ENCODE peak calls at places on chromosome 21, in seven cellular contexts. R, N, B, I, G, W and T are unnamed samples.

GRCh38 chr21:16589046-16589445 is 859.3 kb downstream of the USP25 start:
- DNase-seq in I (no peak), B (no peak), W (no peak), G (no peak), R (no peak), N (no peak), T (no peak)

GRCh38 chr21:39714331-39714730 is 30.7 kb upstream of the IGSF5 start:
- DNase-seq in G (no peak), N (no peak), I (no peak), W (no peak), B (no peak), R (no peak), T (no peak)

GRCh38 chr21:25179116-25179515 is 428.2 kb downstream of the MRPL39 start:
- DNase-seq in R (peak; percentile 33), G (peak; percentile 52), W (no peak), N (no peak), I (no peak), B (no peak), T (no peak)

GRCh38 chr21:31406510-31406909 is 62.4 kb upstream of the TIAM1 start:
- DNase-seq in N (no peak), I (no peak), W (no peak), R (no peak), B (no peak), G (no peak), T (no peak)

GRCh38 chr21:28427356-28428022 is 565.2 kb downstream of the LTN1 start:
- DNase-seq in I (no peak), B (no peak), N (no peak), W (no peak), G (peak; percentile 65), R (peak; percentile 55), T (peak; percentile 47)

GRCh38 chr21:40507978-40508377 is 339.0 kb downstream of the DSCAM start:
- DNase-seq in I (no peak), W (peak; percentile 56), N (peak; percentile 22), B (no peak), G (no peak), R (no peak), T (no peak)

GRCh38 chr21:26939532-26940181 is 27.2 kb downstream of the ADAMTS5 start:
- DNase-seq in R (peak; percentile 43), B (no peak), W (no peak), G (peak; percentile 68), I (peak; percentile 33), N (no peak), T (no peak)

GRCh38 chr21:46354046-46354445 is 30.1 kb downstream of the PCNT start:
- DNase-seq in B (no peak), R (no peak), W (no peak), N (no peak), G (no peak), I (no peak), T (no peak)

GRCh38 chr21:35648512-35648911 is 411.8 kb downstream of the SETD4 start:
- DNase-seq in G (no peak), N (no peak), I (no peak), R (no peak), B (no peak), W (no peak), T (no peak)

GRCh38 chr21:46008893-46009635 is 27.5 kb downstream of the COL6A1 start:
- DNase-seq in B (no peak), G (no peak), N (no peak), I (no peak), W (no peak), R (no peak), T (no peak)

GRCh38 chr21:15775291-15775690 is 45.5 kb downstream of the USP25 start:
- DNase-seq in G (no peak), N (no peak), W (no peak), B (no peak), I (no peak), R (no peak), T (no peak)

GRCh38 chr21:14591882-14592281 is 45.8 kb upstream of the SAMSN1 start:
- DNase-seq in B (no peak), N (no peak), R (peak; percentile 79), I (no peak), G (peak; percentile 88), W (no peak), T (no peak)

GRCh38 chr21:16117851-16118592 is 388.2 kb downstream of the USP25 start:
- DNase-seq in N (peak; percentile 78), B (no peak), R (peak; percentile 63), I (no peak), G (peak; percentile 95), W (peak; percentile 56), T (peak; percentile 62)

GRCh38 chr21:28731700-28732321 is 260.9 kb downstream of the LTN1 start:
- DNase-seq in W (no peak), R (no peak), B (no peak), I (peak; percentile 34), N (no peak), G (no peak), T (peak; percentile 5)

GRCh38 chr21:25938673-25939395 is 204.1 kb downstream of the GABPA start:
- DNase-seq in N (no peak), B (no peak), I (no peak), G (peak; percentile 58), W (no peak), R (peak; percentile 48), T (peak; percentile 42)

GRCh38 chr21:46128106-46128982 is 27.0 kb downstream of the FTCD start:
- DNase-seq in R (peak; percentile 46), W (no peak), I (peak; percentile 78), G (no peak), B (no peak), N (peak; percentile 16), T (no peak)

DNA sequence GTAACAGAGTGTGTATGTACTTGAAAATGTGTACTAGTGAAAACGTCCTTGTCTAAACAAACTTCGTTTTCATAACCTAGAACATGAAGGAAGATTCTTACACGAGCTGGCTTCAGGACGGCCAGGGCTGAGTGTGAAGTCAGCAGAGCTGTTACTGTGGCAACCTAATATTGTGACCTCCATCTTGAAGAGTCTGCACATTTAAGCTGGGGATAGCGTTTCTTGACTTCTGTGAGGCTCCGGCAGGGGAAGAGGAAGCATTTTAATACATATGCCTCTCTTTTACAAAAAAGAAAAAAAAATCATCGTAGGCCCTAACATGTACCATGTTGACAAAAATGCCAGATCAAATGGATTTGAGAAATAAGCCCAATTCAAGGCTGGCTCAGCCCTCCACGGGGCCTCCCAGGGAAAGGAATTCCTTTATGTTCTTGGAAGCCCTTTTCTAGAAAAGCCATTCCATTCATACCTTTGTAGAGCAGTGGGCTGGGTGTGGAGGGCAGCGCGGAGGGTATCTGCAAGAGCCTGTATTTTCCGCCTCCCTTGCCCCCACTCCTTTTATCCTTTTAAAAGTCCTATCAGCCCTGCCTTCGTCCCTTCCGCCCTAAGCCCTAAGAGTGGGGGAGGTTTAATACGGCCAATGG is 51.1 kb downstream of the SIM2 start:
- DNase-seq in B (no peak), G (no peak), R (peak; percentile 41), I (no peak), W (peak; percentile 56), N (no peak), T (peak; percentile 46)
- H3K4me3 ChIP-seq in B (no peak overlapping the region), G (no peak overlapping the region), R (no peak overlapping the region), I (no peak overlapping the region), W (no peak overlapping the region), N (no peak overlapping the region), T (no peak overlapping the region)

DNA sequence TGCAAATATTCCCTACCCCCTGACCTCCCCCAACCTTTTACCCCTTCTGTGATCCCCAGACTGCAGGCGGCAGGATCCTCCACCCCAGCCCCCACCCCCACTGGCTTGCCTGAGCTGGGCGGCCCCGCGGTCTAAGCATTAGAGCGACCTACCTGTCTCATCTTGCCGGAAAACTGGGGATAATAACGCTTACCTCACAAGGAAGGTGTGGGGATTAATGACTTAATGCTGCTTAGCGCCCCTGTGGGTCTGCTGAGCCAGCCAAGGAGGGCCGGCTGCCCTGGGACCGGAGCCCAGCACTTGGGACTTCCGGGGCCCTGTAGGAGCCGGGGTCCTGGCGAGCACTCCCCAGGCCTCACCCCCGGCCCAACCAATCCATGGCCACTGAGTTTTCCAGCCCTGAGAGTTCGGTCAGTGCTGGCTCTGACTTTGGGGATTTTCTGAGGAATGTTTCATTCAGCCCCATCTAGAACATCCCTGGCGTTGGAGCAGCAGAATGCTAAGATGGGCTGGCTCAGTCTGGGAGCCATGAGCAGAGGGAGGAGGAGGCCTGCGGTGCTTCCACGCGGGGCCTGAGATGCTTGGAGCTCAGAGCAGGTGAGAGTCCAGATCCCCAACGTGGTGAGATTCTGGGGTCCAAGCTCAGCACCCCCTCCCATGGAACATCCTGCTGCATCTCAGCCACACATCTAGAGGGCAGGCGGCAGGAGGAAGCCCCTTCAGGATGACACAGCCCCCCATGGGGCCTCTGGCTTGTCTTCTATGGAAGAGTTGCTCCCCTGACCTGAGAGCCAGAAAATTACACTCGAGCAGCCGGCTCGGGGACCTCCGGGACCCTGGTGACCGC is 97.9 kb downstream of the RIPK4 start:
- DNase-seq in R (no peak), I (no peak), N (no peak), B (no peak), W (no peak), G (no peak), T (no peak)
- H3K4me3 ChIP-seq in R (no peak overlapping the region), I (no peak overlapping the region), N (no peak overlapping the region), B (no peak overlapping the region), W (no peak overlapping the region), G (no peak overlapping the region), T (no peak overlapping the region)

GRCh38 chr21:44846485-44847260 is 26.8 kb downstream of the PTTG1IP start:
- DNase-seq in N (no peak), G (peak; percentile 51), R (peak; percentile 56), B (peak; percentile 57), I (peak; percentile 45), W (no peak), T (peak; percentile 61)

GRCh38 chr21:44844256-44844655 is 26.4 kb upstream of the SUMO3 start:
- DNase-seq in N (no peak), W (no peak), R (no peak), B (no peak), I (no peak), G (no peak), T (no peak)

GRCh38 chr21:44845418-44846200 is 27.7 kb upstream of the SUMO3 start:
- DNase-seq in B (peak; percentile 36), G (peak; percentile 51), N (no peak), W (peak; percentile 60), I (peak; percentile 80), R (peak; percentile 79), T (peak; percentile 69)

GRCh38 chr21:44847261-44848056 is 26.0 kb downstream of the PTTG1IP start:
- DNase-seq in N (no peak), G (no peak), R (no peak), W (no peak), B (no peak), I (no peak), T (no peak)

GRCh38 chr21:44846201-44846484 is 27.3 kb downstream of the PTTG1IP start:
- DNase-seq in W (no peak), G (no peak), N (no peak), B (no peak), I (no peak), R (no peak), T (no peak)
- H3K4me3 ChIP-seq in W (peak overlapping the region; percentile 22), G (peak overlapping the region; percentile 50), N (peak overlapping the region; percentile 33), B (peak overlapping the region; percentile 39), I (peak overlapping the region; percentile 64), R (peak overlapping the region; percentile 42), T (no peak overlapping the region)

GRCh38 chr21:37592496-37592895 is 225.9 kb downstream of the DYRK1A start:
- DNase-seq in G (no peak), R (no peak), W (no peak), I (no peak), B (no peak), N (no peak), T (no peak)
- H3K4me3 ChIP-seq in G (no peak overlapping the region), R (no peak overlapping the region), W (no peak overlapping the region), I (no peak overlapping the region), B (no peak overlapping the region), N (no peak overlapping the region), T (no peak overlapping the region)

DNA sequence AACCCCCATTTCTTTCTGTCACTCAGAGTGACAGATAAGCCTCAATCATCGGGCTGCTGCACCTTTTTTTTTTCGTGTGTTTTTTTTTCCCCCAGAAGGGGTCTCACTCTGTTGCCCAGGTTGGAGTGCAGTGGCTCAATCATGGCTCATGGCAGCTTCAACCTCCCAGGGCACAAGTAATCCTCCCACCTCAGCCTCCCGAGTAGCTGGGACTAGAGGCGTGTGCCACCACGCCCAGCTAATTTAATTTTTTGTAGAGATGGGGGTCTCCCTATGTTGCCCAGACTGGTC is 1.2 kb upstream of the TMPRSS2 start:
- DNase-seq in I (no peak), R (no peak), B (no peak), N (no peak), W (no peak), G (no peak), T (no peak)
- H3K4me3 ChIP-seq in I (no peak overlapping the region), R (no peak overlapping the region), B (no peak overlapping the region), N (no peak overlapping the region), W (no peak overlapping the region), G (no peak overlapping the region), T (no peak overlapping the region)